ENCODE peak calls at places on chromosomes 3 and 15, in four cellular contexts. F is MCF 10A, R is SK-N-SH, W is LoVo. P is an unnamed sample.

GRCh38 chr15:36294359-36294758 is 285.1 kb upstream of the CDIN1 start:
- DNase-seq in F (no peak), W (no peak), R (no peak), P (no peak)

GRCh38 chr15:40343512-40343911 is 2.8 kb upstream of the CCDC9B start:
- DNase-seq in F (peak; percentile 88), R (no peak), W (no peak), P (peak; percentile 68)

GRCh38 chr3:122955916-122956684 is 71.5 kb downstream of the SEMA5B start:
- DNase-seq in W (no peak), R (no peak), F (no peak), P (no peak)

GRCh38 chr15:62391565-62392262 is 226.6 kb upstream of the C2CD4B start:
- DNase-seq in W (peak; percentile 60), F (peak; percentile 35), R (peak; percentile 85), P (no peak)

GRCh38 chr3:51622402-51622801 is 48.6 kb upstream of the TEX264 start:
- DNase-seq in F (no peak), R (no peak), W (no peak), P (no peak)

GRCh38 chr15:68639926-68640600 is 61.3 kb downstream of the CORO2B start:
- DNase-seq in W (no peak), F (peak; percentile 31), R (no peak), P (no peak)

GRCh38 chr3:140499114-140499757 is 178.6 kb upstream of the TRIM42 start:
- DNase-seq in W (peak; percentile 25), F (peak; percentile 16), R (peak; percentile 19), P (no peak)

GRCh38 chr15:62603757-62604156 is 438.7 kb upstream of the C2CD4B start:
- DNase-seq in W (peak; percentile 86), R (no peak), F (peak; percentile 96), P (peak; percentile 83)

GRCh38 chr3:52520716-52521487 is 12.8 kb downstream of the NT5DC2 start:
- DNase-seq in W (no peak), R (no peak), F (no peak), P (no peak)

GRCh38 chr3:51384145-51384729 is 854 bp upstream of the MANF start:
- DNase-seq in R (peak; percentile 74), F (no peak), W (peak; percentile 39), P (no peak)

GRCh38 chr15:83766326-83766725 is 112.4 kb downstream of the ADAMTSL3 start:
- DNase-seq in R (no peak), F (no peak), W (no peak), P (no peak)

GRCh38 chr3:132347095-132347494 is 29.9 kb downstream of the ACP3 start:
- DNase-seq in W (no peak), R (no peak), F (peak; percentile 65), P (no peak)

GRCh38 chr3:186162221-186162620 is 53.3 kb upstream of the ETV5 start:
- DNase-seq in R (no peak), F (no peak), W (no peak), P (no peak)

GRCh38 chr15:50876989-50877360 is 31.5 kb upstream of the AP4E1 start:
- DNase-seq in R (peak; percentile 76), W (peak; percentile 82), F (peak; percentile 90), P (peak; percentile 22)

GRCh38 chr15:63176302-63176701 is 13.1 kb upstream of the RAB8B start:
- DNase-seq in W (no peak), R (no peak), F (no peak), P (peak; percentile 78)

GRCh38 chr3:46537789-46538188 is 28.3 kb downstream of the LRRC2 start:
- DNase-seq in R (no peak), W (no peak), F (no peak), P (no peak)

P was measured in epithelial cell of prostate.